ENCODE peak calls at places on chromosomes 7 and 10, in ten cellular contexts. One of them, this sample, is unnamed.

GRCh38 chr10:79399242-79399831 is 46.1 kb downstream of the ZCCHC24 start:
- DNase-seq in dorsolateral prefrontal cortex: peak; percentile 58
- DNase-seq in OCI-LY7: no peak
- DNase-seq in AG04449: peak; percentile 70
- DNase-seq in fibroblast of the aortic adventitia: peak; percentile 98
- DNase-seq in right lobe of liver: peak; percentile 76
- DNase-seq in AG09309: peak; percentile 94
- DNase-seq in sigmoid colon: peak; percentile 98
- DNase-seq in transverse colon: peak; percentile 79
- DNase-seq in heart left ventricle: peak; percentile 93
- DNase-seq in this sample: peak; percentile 97

GRCh38 chr7:91812388-91812787 is 68.1 kb downstream of the MTERF1 start:
- DNase-seq in dorsolateral prefrontal cortex: no peak
- DNase-seq in OCI-LY7: no peak
- DNase-seq in AG04449: no peak
- DNase-seq in fibroblast of the aortic adventitia: no peak
- DNase-seq in right lobe of liver: no peak
- DNase-seq in AG09309: no peak
- DNase-seq in sigmoid colon: no peak
- DNase-seq in transverse colon: no peak
- DNase-seq in heart left ventricle: no peak
- DNase-seq in this sample: no peak

GRCh38 chr7:21128418-21128817 is 299.5 kb upstream of the SP4 start:
- DNase-seq in dorsolateral prefrontal cortex: no peak
- DNase-seq in OCI-LY7: no peak
- DNase-seq in AG04449: no peak
- DNase-seq in fibroblast of the aortic adventitia: no peak
- DNase-seq in right lobe of liver: no peak
- DNase-seq in AG09309: no peak
- DNase-seq in sigmoid colon: no peak
- DNase-seq in transverse colon: no peak
- DNase-seq in heart left ventricle: no peak
- DNase-seq in this sample: no peak

GRCh38 chr7:92836489-92837213 is at the start of gene CDK6:
- DNase-seq in dorsolateral prefrontal cortex: no peak
- DNase-seq in OCI-LY7: peak; percentile 58
- DNase-seq in AG04449: no peak
- DNase-seq in fibroblast of the aortic adventitia: peak; percentile 25
- DNase-seq in right lobe of liver: peak; percentile 73
- DNase-seq in AG09309: no peak
- DNase-seq in sigmoid colon: peak; percentile 78
- DNase-seq in transverse colon: peak; percentile 79
- DNase-seq in heart left ventricle: peak; percentile 62
- DNase-seq in this sample: peak; percentile 66

GRCh38 chr10:133316266-133316665 is 7.6 kb downstream of the ZNF511 start:
- DNase-seq in dorsolateral prefrontal cortex: no peak
- DNase-seq in OCI-LY7: no peak
- DNase-seq in AG04449: no peak
- DNase-seq in fibroblast of the aortic adventitia: no peak
- DNase-seq in right lobe of liver: no peak
- DNase-seq in AG09309: no peak
- DNase-seq in sigmoid colon: no peak
- DNase-seq in transverse colon: no peak
- DNase-seq in heart left ventricle: no peak
- DNase-seq in this sample: no peak

GRCh38 chr7:155882596-155882995 is 70.3 kb upstream of the SHH start:
- DNase-seq in dorsolateral prefrontal cortex: no peak
- DNase-seq in OCI-LY7: no peak
- DNase-seq in AG04449: no peak
- DNase-seq in fibroblast of the aortic adventitia: peak; percentile 4
- DNase-seq in right lobe of liver: peak; percentile 17
- DNase-seq in AG09309: no peak
- DNase-seq in sigmoid colon: no peak
- DNase-seq in transverse colon: no peak
- DNase-seq in heart left ventricle: no peak
- DNase-seq in this sample: peak; percentile 33

GRCh38 chr7:4878336-4879335 is 4.9 kb downstream of the RADIL start:
- DNase-seq in dorsolateral prefrontal cortex: no peak
- DNase-seq in OCI-LY7: no peak
- DNase-seq in AG04449: no peak
- DNase-seq in fibroblast of the aortic adventitia: no peak
- DNase-seq in right lobe of liver: no peak
- DNase-seq in AG09309: no peak
- DNase-seq in sigmoid colon: peak; percentile 59
- DNase-seq in transverse colon: no peak
- DNase-seq in heart left ventricle: no peak
- DNase-seq in this sample: no peak

GRCh38 chr10:53886325-53887300 is 914.4 kb downstream of the PCDH15 start:
- DNase-seq in dorsolateral prefrontal cortex: no peak
- DNase-seq in OCI-LY7: no peak
- DNase-seq in AG04449: no peak
- DNase-seq in fibroblast of the aortic adventitia: no peak
- DNase-seq in right lobe of liver: peak; percentile 50
- DNase-seq in AG09309: no peak
- DNase-seq in sigmoid colon: no peak
- DNase-seq in transverse colon: no peak
- DNase-seq in heart left ventricle: no peak
- DNase-seq in this sample: no peak

GRCh38 chr7:134629445-134629844 is 17.2 kb upstream of the BPGM start:
- DNase-seq in dorsolateral prefrontal cortex: no peak
- DNase-seq in OCI-LY7: no peak
- DNase-seq in AG04449: no peak
- DNase-seq in fibroblast of the aortic adventitia: no peak
- DNase-seq in right lobe of liver: no peak
- DNase-seq in AG09309: no peak
- DNase-seq in sigmoid colon: no peak
- DNase-seq in transverse colon: no peak
- DNase-seq in heart left ventricle: no peak
- DNase-seq in this sample: no peak

GRCh38 chr7:157667731-157668130 is 330.9 kb downstream of the DNAJB6 start:
- DNase-seq in dorsolateral prefrontal cortex: no peak
- DNase-seq in OCI-LY7: no peak
- DNase-seq in AG04449: no peak
- DNase-seq in fibroblast of the aortic adventitia: no peak
- DNase-seq in right lobe of liver: no peak
- DNase-seq in AG09309: no peak
- DNase-seq in sigmoid colon: peak; percentile 32
- DNase-seq in transverse colon: no peak
- DNase-seq in heart left ventricle: no peak
- DNase-seq in this sample: no peak

GRCh38 chr7:111264111-111264868 is 173.4 kb downstream of the LRRN3 start:
- DNase-seq in dorsolateral prefrontal cortex: no peak
- DNase-seq in OCI-LY7: no peak
- DNase-seq in AG04449: no peak
- DNase-seq in fibroblast of the aortic adventitia: no peak
- DNase-seq in right lobe of liver: no peak
- DNase-seq in AG09309: no peak
- DNase-seq in sigmoid colon: no peak
- DNase-seq in transverse colon: no peak
- DNase-seq in heart left ventricle: no peak
- DNase-seq in this sample: no peak

GRCh38 chr7:157612664-157613561 is 276.1 kb downstream of the DNAJB6 start:
- DNase-seq in dorsolateral prefrontal cortex: no peak
- DNase-seq in OCI-LY7: no peak
- DNase-seq in AG04449: no peak
- DNase-seq in fibroblast of the aortic adventitia: no peak
- DNase-seq in right lobe of liver: no peak
- DNase-seq in AG09309: no peak
- DNase-seq in sigmoid colon: peak; percentile 66
- DNase-seq in transverse colon: peak; percentile 43
- DNase-seq in heart left ventricle: peak; percentile 22
- DNase-seq in this sample: no peak

GRCh38 chr7:149489391-149490024 is 8.1 kb downstream of the ZNF746 start:
- DNase-seq in dorsolateral prefrontal cortex: no peak
- DNase-seq in OCI-LY7: no peak
- DNase-seq in AG04449: no peak
- DNase-seq in fibroblast of the aortic adventitia: no peak
- DNase-seq in right lobe of liver: peak; percentile 62
- DNase-seq in AG09309: no peak
- DNase-seq in sigmoid colon: no peak
- DNase-seq in transverse colon: no peak
- DNase-seq in heart left ventricle: no peak
- DNase-seq in this sample: no peak
- TF ChIP-seq CTCF in dorsolateral prefrontal cortex: no peak
- TF ChIP-seq CTCF in OCI-LY7: peak; percentile 49
- TF ChIP-seq CTCF in AG04449: no peak
- TF ChIP-seq CTCF in fibroblast of the aortic adventitia: no peak
- TF ChIP-seq CTCF in right lobe of liver: peak; percentile 32
- TF ChIP-seq CTCF in AG09309: peak; percentile 17
- TF ChIP-seq CTCF in sigmoid colon: no peak
- TF ChIP-seq CTCF in transverse colon: no peak
- TF ChIP-seq CTCF in heart left ventricle: no peak
- TF ChIP-seq CTCF in this sample: peak; percentile 6

DNA sequence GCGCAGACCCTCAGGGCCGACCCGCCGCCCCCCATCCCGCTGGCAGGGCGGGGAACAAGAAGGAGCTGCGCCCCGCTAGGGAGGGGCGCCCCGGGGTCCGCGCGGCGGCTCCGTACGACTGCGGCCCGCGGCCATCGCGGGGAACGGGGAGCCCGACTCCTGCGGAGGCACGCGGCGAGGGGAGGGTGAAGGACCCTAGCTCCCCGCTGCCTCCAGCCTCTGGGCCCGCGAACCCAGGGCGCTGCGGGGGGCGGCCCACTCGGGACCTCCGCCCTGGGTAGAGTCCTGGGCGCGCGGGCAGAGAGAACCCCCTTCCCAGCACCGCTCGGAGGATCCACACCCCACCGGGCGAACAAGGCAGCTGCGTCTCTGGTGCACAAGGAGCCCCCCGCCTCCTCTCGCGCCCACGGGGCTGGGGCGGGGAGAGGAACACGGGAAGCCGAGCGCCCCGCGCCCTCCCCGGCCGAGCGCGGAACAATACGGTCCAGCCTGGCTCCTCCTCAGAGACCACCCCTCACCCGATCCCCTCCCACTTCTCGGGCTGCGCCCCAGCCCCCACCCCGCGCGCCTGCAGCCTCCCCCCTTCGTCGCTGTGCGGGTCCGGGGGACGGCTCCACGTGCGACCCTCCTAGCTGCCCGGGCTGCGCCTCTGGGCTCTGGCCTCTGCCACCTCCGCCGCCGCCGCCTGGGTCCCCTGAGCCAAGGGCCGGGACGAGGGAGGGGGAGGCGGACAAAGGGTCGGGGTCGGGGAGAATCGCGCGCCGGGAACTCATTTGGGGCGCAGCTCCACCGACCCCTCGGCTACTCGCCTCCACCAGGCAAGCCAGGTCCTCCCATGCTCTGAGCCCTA is at the start of gene WDR86:
- DNase-seq in dorsolateral prefrontal cortex: no peak
- DNase-seq in OCI-LY7: no peak
- DNase-seq in AG04449: no peak
- DNase-seq in fibroblast of the aortic adventitia: no peak
- DNase-seq in right lobe of liver: no peak
- DNase-seq in AG09309: no peak
- DNase-seq in sigmoid colon: peak; percentile 62
- DNase-seq in transverse colon: no peak
- DNase-seq in heart left ventricle: no peak
- DNase-seq in this sample: no peak
- H3K4me3 ChIP-seq in dorsolateral prefrontal cortex: peak within 1 kb of the TSS; percentile 48
- H3K4me3 ChIP-seq in OCI-LY7: no peak within 1 kb of the TSS
- H3K4me3 ChIP-seq in AG04449: peak within 1 kb of the TSS; percentile 29
- H3K4me3 ChIP-seq in fibroblast of the aortic adventitia: peak within 1 kb of the TSS; percentile 48
- H3K4me3 ChIP-seq in right lobe of liver: peak within 1 kb of the TSS; percentile 25
- H3K4me3 ChIP-seq in AG09309: no peak within 1 kb of the TSS
- H3K4me3 ChIP-seq in sigmoid colon: peak within 1 kb of the TSS; percentile 51
- H3K4me3 ChIP-seq in transverse colon: peak within 1 kb of the TSS; percentile 22
- H3K4me3 ChIP-seq in heart left ventricle: peak within 1 kb of the TSS; percentile 51
- H3K4me3 ChIP-seq in this sample: peak within 1 kb of the TSS; percentile 48

DNA sequence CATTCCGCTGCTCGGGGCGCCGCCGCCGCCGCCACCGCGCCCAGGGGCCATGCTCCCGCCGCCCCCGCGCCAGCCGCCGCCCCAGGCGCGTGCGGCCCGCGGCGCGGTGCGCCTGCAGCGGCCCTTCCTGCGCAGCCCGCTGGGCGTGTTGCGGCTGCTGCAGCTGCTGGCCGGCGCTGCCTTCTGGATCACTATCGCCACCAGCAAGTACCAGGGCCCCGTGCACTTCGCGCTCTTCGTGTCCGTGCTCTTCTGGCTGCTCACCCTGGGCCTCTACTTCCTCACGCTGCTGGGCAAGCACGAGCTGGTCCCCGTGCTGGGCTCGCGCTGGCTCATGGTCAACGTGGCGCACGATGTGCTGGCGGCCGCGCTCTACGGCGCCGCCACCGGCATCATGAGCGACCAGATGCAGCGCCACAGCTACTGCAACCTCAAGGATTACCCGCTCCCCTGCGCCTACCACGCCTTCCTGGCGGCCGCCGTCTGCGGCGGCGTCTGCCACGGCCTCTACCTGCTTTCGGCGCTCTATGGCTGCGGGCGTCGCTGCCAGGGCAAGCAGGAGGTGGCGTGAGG is 384 bp downstream of the MARVELD1 start:
- DNase-seq in dorsolateral prefrontal cortex: peak; percentile 53
- DNase-seq in OCI-LY7: peak; percentile 70
- DNase-seq in AG04449: no peak
- DNase-seq in fibroblast of the aortic adventitia: peak; percentile 67
- DNase-seq in right lobe of liver: peak; percentile 80
- DNase-seq in AG09309: no peak
- DNase-seq in sigmoid colon: peak; percentile 88
- DNase-seq in transverse colon: peak; percentile 77
- DNase-seq in heart left ventricle: peak; percentile 72
- DNase-seq in this sample: peak; percentile 73
- TF ChIP-seq CTCF in dorsolateral prefrontal cortex: no peak
- TF ChIP-seq CTCF in OCI-LY7: peak; percentile 58
- TF ChIP-seq CTCF in AG04449: peak; percentile 33
- TF ChIP-seq CTCF in fibroblast of the aortic adventitia: peak; percentile 10
- TF ChIP-seq CTCF in right lobe of liver: peak; percentile 16
- TF ChIP-seq CTCF in AG09309: peak; percentile 12
- TF ChIP-seq CTCF in sigmoid colon: no peak
- TF ChIP-seq CTCF in transverse colon: no peak
- TF ChIP-seq CTCF in heart left ventricle: no peak
- TF ChIP-seq CTCF in this sample: peak; percentile 26

DNA sequence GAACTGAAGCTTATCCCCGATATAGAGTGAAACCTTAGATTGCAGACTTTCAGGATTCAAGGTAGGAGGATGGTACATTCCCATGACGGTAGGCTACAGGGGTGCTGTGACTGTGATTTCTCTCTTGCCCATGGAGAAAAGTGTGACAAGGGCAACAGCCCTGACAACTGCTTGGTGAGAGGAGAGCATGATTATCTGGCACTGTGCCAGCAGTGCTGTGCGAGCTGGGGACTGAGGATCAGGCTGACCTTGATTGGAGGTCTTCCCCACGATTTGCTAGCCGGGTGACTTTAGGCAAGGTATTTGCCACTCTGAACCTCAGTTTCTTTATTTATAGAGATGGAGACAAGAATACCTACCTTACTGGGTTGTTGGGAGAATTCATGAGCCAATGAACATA is 229.6 kb downstream of the PTEN start:
- DNase-seq in dorsolateral prefrontal cortex: no peak
- DNase-seq in OCI-LY7: no peak
- DNase-seq in AG04449: no peak
- DNase-seq in fibroblast of the aortic adventitia: no peak
- DNase-seq in right lobe of liver: no peak
- DNase-seq in AG09309: no peak
- DNase-seq in sigmoid colon: no peak
- DNase-seq in transverse colon: no peak
- DNase-seq in heart left ventricle: peak; percentile 58
- DNase-seq in this sample: no peak
- H3K4me3 ChIP-seq in dorsolateral prefrontal cortex: no peak overlapping the region
- H3K4me3 ChIP-seq in OCI-LY7: no peak overlapping the region
- H3K4me3 ChIP-seq in AG04449: no peak overlapping the region
- H3K4me3 ChIP-seq in fibroblast of the aortic adventitia: no peak overlapping the region
- H3K4me3 ChIP-seq in right lobe of liver: no peak overlapping the region
- H3K4me3 ChIP-seq in AG09309: no peak overlapping the region
- H3K4me3 ChIP-seq in sigmoid colon: no peak overlapping the region
- H3K4me3 ChIP-seq in transverse colon: no peak overlapping the region
- H3K4me3 ChIP-seq in heart left ventricle: no peak overlapping the region
- H3K4me3 ChIP-seq in this sample: no peak overlapping the region

GRCh38 chr10:65358565-65358964 is 1567.3 kb upstream of the LRRTM3 start:
- DNase-seq in dorsolateral prefrontal cortex: no peak
- DNase-seq in OCI-LY7: no peak
- DNase-seq in AG04449: no peak
- DNase-seq in fibroblast of the aortic adventitia: no peak
- DNase-seq in right lobe of liver: no peak
- DNase-seq in AG09309: no peak
- DNase-seq in sigmoid colon: no peak
- DNase-seq in transverse colon: no peak
- DNase-seq in heart left ventricle: no peak
- DNase-seq in this sample: peak; percentile 36
- TF ChIP-seq CTCF in dorsolateral prefrontal cortex: no peak
- TF ChIP-seq CTCF in OCI-LY7: peak; percentile 28
- TF ChIP-seq CTCF in AG04449: peak; percentile 7
- TF ChIP-seq CTCF in fibroblast of the aortic adventitia: no peak
- TF ChIP-seq CTCF in right lobe of liver: peak; percentile 41
- TF ChIP-seq CTCF in AG09309: no peak
- TF ChIP-seq CTCF in sigmoid colon: no peak
- TF ChIP-seq CTCF in transverse colon: peak; percentile 27
- TF ChIP-seq CTCF in heart left ventricle: peak; percentile 42
- TF ChIP-seq CTCF in this sample: peak; percentile 57